ENCODE peak calls at places on chromosomes 12 and 14, in four cellular contexts. C is HuH-7; M is stimulated activated CD4-positive, alpha-beta T cell treated with anti-CD3 and anti-CD28 coated beads, Interleukin-1b, Interleukin-23, amount 100 ng/mL, for 48 hours; U is LoVo. F is an unnamed sample.

GRCh38 chr14:59343585-59343984 is 121.6 kb downstream of the GPR135 start:
- DNase-seq in C (no peak), M (no peak), U (no peak), F (peak)

GRCh38 chr12:118541071-118541470 is 164.7 kb downstream of the SUDS3 start:
- DNase-seq in C (no peak), M (no peak), U (no peak), F (no peak)

GRCh38 chr12:63955831-63956685 is 111.6 kb downstream of the SRGAP1 start:
- DNase-seq in C (no peak), M (no peak), U (no peak), F (peak)

GRCh38 chr14:75835156-75836141 is 146.3 kb downstream of the TGFB3 start:
- DNase-seq in C (no peak), M (no peak), U (no peak), F (no peak)

GRCh38 chr12:15852383-15852782 is 29.8 kb upstream of the STRAP start:
- DNase-seq in C (no peak), M (no peak), U (peak), F (no peak)

GRCh38 chr14:38047518-38047917 is 160.2 kb upstream of the SSTR1 start:
- DNase-seq in C (no peak), M (no peak), U (no peak), F (no peak)

GRCh38 chr14:66596241-66596985 is 88.5 kb downstream of the GPHN start:
- DNase-seq in C (no peak), M (no peak), U (no peak), F (no peak)

GRCh38 chr12:106254724-106255123 is 6.9 kb upstream of the CKAP4 start:
- DNase-seq in C (no peak), M (no peak), U (no peak), F (no peak)

GRCh38 chr14:51168220-51168613 is 71.8 kb upstream of the TMX1 start:
- DNase-seq in C (no peak), M (no peak), U (no peak), F (no peak)

GRCh38 chr12:56687225-56688128 is 607 bp downstream of the PTGES3 start:
- DNase-seq in C (peak), M (peak), U (peak), F (peak)

GRCh38 chr14:29865299-29865698 is 62.3 kb downstream of the PRKD1 start:
- DNase-seq in C (no peak), M (no peak), U (no peak), F (no peak)

GRCh38 chr14:41922014-41922413 is 315.3 kb downstream of the LRFN5 start:
- DNase-seq in C (no peak), M (no peak), U (no peak), F (no peak)

GRCh38 chr14:96086574-96087077 is 47.5 kb downstream of the C14orf132 start:
- DNase-seq in C (no peak), M (no peak), U (no peak), F (no peak)

GRCh38 chr12:237026-237815 is 23.3 kb upstream of the SLC6A12 start:
- DNase-seq in C (peak), M (no peak), U (no peak), F (no peak)

GRCh38 chr12:13347241-13348043 is 150.9 kb downstream of the EMP1 start:
- DNase-seq in C (no peak), M (peak), U (no peak), F (no peak)

GRCh38 chr12:132560421-132560830 is 50.0 kb downstream of the LRCOL1 start:
- DNase-seq in C (peak), M (peak), U (peak), F (no peak)

GRCh38 chr12:24307153-24307552 is 357.7 kb upstream of the SOX5 start:
- DNase-seq in C (no peak), M (no peak), U (no peak), F (no peak)

GRCh38 chr14:30559638-30560071 is 697 bp downstream of the G2E3 start:
- DNase-seq in C (peak), M (no peak), U (peak), F (no peak)

GRCh38 chr14:84453541-84453940 is 1076.4 kb upstream of the FLRT2 start:
- DNase-seq in C (no peak), M (no peak), U (no peak), F (no peak)

GRCh38 chr12:31906581-31907286 is 52.5 kb upstream of the RESF1 start:
- DNase-seq in C (no peak), M (no peak), U (no peak), F (no peak)

GRCh38 chr12:45246202-45246601 is 30.3 kb downstream of the ANO6 start:
- DNase-seq in C (no peak), M (no peak), U (no peak), F (no peak)

GRCh38 chr12:71220295-71220694 is 62.5 kb upstream of the TSPAN8 start:
- DNase-seq in C (no peak), M (no peak), U (no peak), F (peak)

GRCh38 chr12:77118696-77119095 is 53.3 kb upstream of the E2F7 start:
- DNase-seq in C (no peak), M (no peak), U (no peak), F (no peak)

GRCh38 chr14:75542585-75543091 is 20.4 kb downstream of the BATF start:
- DNase-seq in C (no peak), M (peak), U (no peak), F (peak)

GRCh38 chr12:99450231-99450630 is 197.3 kb upstream of the GARIN6 start:
- DNase-seq in C (no peak), M (no peak), U (no peak), F (no peak)

GRCh38 chr14:78985668-78986073 is 815.5 kb downstream of the NRXN3 start:
- DNase-seq in C (no peak), M (no peak), U (no peak), F (no peak)

GRCh38 chr14:93085916-93086315 is 29.8 kb downstream of the ITPK1 start:
- DNase-seq in C (no peak), M (no peak), U (no peak), F (no peak)

GRCh38 chr12:55725556-55725955 is 3.3 kb downstream of the CD63 start:
- DNase-seq in C (no peak), M (no peak), U (no peak), F (no peak)

F was measured in left ventricle myocardium superior.